ENCODE peak calls at places on chromosome 20, in ten cellular contexts. V, O, A, F, E, J, R, P, L and S are unnamed samples.
A peak's percentile ranks its signal among the peaks of the same experiment; 100 is the strongest.

GRCh38 chr20:37745553-37745952 is 51.7 kb downstream of the CTNNBL1 start:
- DNase-seq in V (no peak), L (no peak), F (no peak), O (no peak), E (no peak), J (no peak), A (no peak), R (no peak), P (no peak), S (no peak)

GRCh38 chr20:31845300-31845863 is at the start of gene FOXS1:
- DNase-seq in E (no peak), F (peak; percentile 37), R (no peak), V (peak; percentile 3), P (peak; percentile 60), L (no peak), J (no peak), O (no peak), A (no peak), S (peak; percentile 37)

GRCh38 chr20:24769878-24770627 is 179.0 kb upstream of the CST7 start:
- DNase-seq in F (no peak), V (no peak), L (no peak), P (no peak), R (no peak), J (no peak), O (no peak), E (no peak), A (no peak), S (no peak)

GRCh38 chr20:54197621-54198604 is 10.0 kb upstream of the PFDN4 start:
- DNase-seq in V (no peak), F (no peak), L (no peak), A (no peak), R (no peak), J (peak; percentile 65), E (no peak), O (no peak), P (no peak), S (peak; percentile 83)

GRCh38 chr20:59159822-59160740 is 3.5 kb upstream of the ZNF831 start:
- DNase-seq in A (no peak), R (no peak), J (no peak), P (no peak), O (no peak), E (no peak), V (no peak), L (no peak), F (no peak), S (no peak)

GRCh38 chr20:57109151-57109953 is 157.1 kb downstream of the BMP7 start:
- DNase-seq in E (no peak), A (no peak), P (no peak), F (no peak), O (no peak), L (no peak), V (no peak), J (no peak), R (no peak), S (no peak)

GRCh38 chr20:6718660-6719059 is 48.8 kb upstream of the BMP2 start:
- DNase-seq in A (no peak), O (no peak), F (no peak), R (no peak), E (no peak), J (peak; percentile 86), V (no peak), L (no peak), P (no peak), S (no peak)

GRCh38 chr20:48826883-48827771 is 672 bp downstream of the PREX1 start:
- DNase-seq in P (no peak), O (no peak), E (peak; percentile 70), L (peak; percentile 37), F (peak; percentile 45), J (peak; percentile 48), V (no peak), A (no peak), R (no peak), S (no peak)

GRCh38 chr20:25000268-25000801 is 7.8 kb upstream of the APMAP start:
- DNase-seq in J (peak; percentile 64), L (no peak), E (peak; percentile 87), V (no peak), P (peak; percentile 77), R (no peak), O (no peak), A (no peak), F (no peak), S (no peak)